ENCODE peak calls at places on chromosomes 6 and 20, in four cellular contexts. One of them, this sample, is unnamed. For H3K27me3, the result is how much of the 10 kb centered on the place peaks cover.

GRCh38 chr20:270517-270916 is 13.0 kb downstream of the DEFB132 start:
- DNase-seq in thoracic aorta: no peak
- DNase-seq in psoas muscle: no peak
- DNase-seq in neuronal stem cell: no peak
- DNase-seq in this sample: no peak

GRCh38 chr6:97850458-97851218 is 567.6 kb upstream of the MMS22L start:
- DNase-seq in thoracic aorta: no peak
- DNase-seq in psoas muscle: no peak
- DNase-seq in neuronal stem cell: peak
- DNase-seq in this sample: no peak

GRCh38 chr6:150730801-150731445 is 131.2 kb downstream of the PLEKHG1 start:
- DNase-seq in thoracic aorta: no peak
- DNase-seq in psoas muscle: no peak
- DNase-seq in neuronal stem cell: no peak
- DNase-seq in this sample: no peak

GRCh38 chr6:28643017-28643740 is 117.5 kb downstream of the GPX5 start:
- DNase-seq in thoracic aorta: no peak
- DNase-seq in psoas muscle: no peak
- DNase-seq in neuronal stem cell: no peak
- DNase-seq in this sample: no peak

GRCh38 chr6:37783831-37784584 is 35.5 kb upstream of the ZFAND3 start:
- DNase-seq in thoracic aorta: no peak
- DNase-seq in psoas muscle: peak
- DNase-seq in neuronal stem cell: no peak
- DNase-seq in this sample: peak

GRCh38 chr20:58982406-58983114 is 1.5 kb downstream of the NELFCD start:
- DNase-seq in thoracic aorta: no peak
- DNase-seq in psoas muscle: no peak
- DNase-seq in neuronal stem cell: no peak
- DNase-seq in this sample: no peak

GRCh38 chr20:24395151-24395550 is 74.3 kb upstream of the SYNDIG1 start:
- DNase-seq in thoracic aorta: no peak
- DNase-seq in psoas muscle: no peak
- DNase-seq in neuronal stem cell: no peak
- DNase-seq in this sample: no peak

GRCh38 chr6:167407239-167408064 is 82.6 kb downstream of the TTLL2 start:
- DNase-seq in thoracic aorta: no peak
- DNase-seq in psoas muscle: no peak
- DNase-seq in neuronal stem cell: no peak
- DNase-seq in this sample: no peak

GRCh38 chr20:63320616-63321147 is 27.7 kb downstream of the COL20A1 start:
- DNase-seq in thoracic aorta: no peak
- DNase-seq in psoas muscle: peak
- DNase-seq in neuronal stem cell: no peak
- DNase-seq in this sample: no peak

GRCh38 chr6:161249327-161249726 is 24.5 kb downstream of the AGPAT4 start:
- DNase-seq in thoracic aorta: no peak
- DNase-seq in psoas muscle: no peak
- DNase-seq in neuronal stem cell: no peak
- DNase-seq in this sample: no peak

GRCh38 chr6:71190809-71191208 is 97.8 kb upstream of the OGFRL1 start:
- DNase-seq in thoracic aorta: no peak
- DNase-seq in psoas muscle: no peak
- DNase-seq in neuronal stem cell: no peak
- DNase-seq in this sample: peak

GRCh38 chr6:16043171-16044142 is 85.4 kb upstream of the MYLIP start:
- DNase-seq in thoracic aorta: no peak
- DNase-seq in psoas muscle: no peak
- DNase-seq in neuronal stem cell: no peak
- DNase-seq in this sample: peak

GRCh38 chr6:65064844-65065243 is 642.2 kb downstream of the EYS start:
- DNase-seq in thoracic aorta: no peak
- DNase-seq in psoas muscle: no peak
- DNase-seq in neuronal stem cell: no peak
- DNase-seq in this sample: no peak

GRCh38 chr6:41548098-41548840 is 2.1 kb downstream of the FOXP4 start:
- DNase-seq in thoracic aorta: no peak
- DNase-seq in psoas muscle: no peak
- DNase-seq in neuronal stem cell: no peak
- DNase-seq in this sample: no peak

GRCh38 chr6:140708386-140708785 is 1333.9 kb upstream of the CITED2 start:
- DNase-seq in thoracic aorta: no peak
- DNase-seq in psoas muscle: no peak
- DNase-seq in neuronal stem cell: no peak
- DNase-seq in this sample: peak

GRCh38 chr6:165649152-165649551 is 13.9 kb downstream of the PDE10A start:
- DNase-seq in thoracic aorta: no peak
- DNase-seq in psoas muscle: no peak
- DNase-seq in neuronal stem cell: no peak
- DNase-seq in this sample: no peak

GRCh38 chr6:2876210-2877056 is 26.7 kb downstream of the SERPINB9 start:
- DNase-seq in thoracic aorta: no peak
- DNase-seq in psoas muscle: peak
- DNase-seq in neuronal stem cell: no peak
- DNase-seq in this sample: peak

GRCh38 chr6:25472314-25472713 is 179.7 kb upstream of the SCGN start:
- DNase-seq in thoracic aorta: no peak
- DNase-seq in psoas muscle: no peak
- DNase-seq in neuronal stem cell: no peak
- DNase-seq in this sample: peak

GRCh38 chr20:22807646-22808045 is 223.3 kb upstream of the FOXA2 start:
- DNase-seq in thoracic aorta: no peak
- DNase-seq in psoas muscle: no peak
- DNase-seq in neuronal stem cell: no peak
- DNase-seq in this sample: no peak

GRCh38 chr6:89941031-89941775 is 46.9 kb downstream of the GJA10 start:
- DNase-seq in thoracic aorta: no peak
- DNase-seq in psoas muscle: peak
- DNase-seq in neuronal stem cell: no peak
- DNase-seq in this sample: peak

DNA sequence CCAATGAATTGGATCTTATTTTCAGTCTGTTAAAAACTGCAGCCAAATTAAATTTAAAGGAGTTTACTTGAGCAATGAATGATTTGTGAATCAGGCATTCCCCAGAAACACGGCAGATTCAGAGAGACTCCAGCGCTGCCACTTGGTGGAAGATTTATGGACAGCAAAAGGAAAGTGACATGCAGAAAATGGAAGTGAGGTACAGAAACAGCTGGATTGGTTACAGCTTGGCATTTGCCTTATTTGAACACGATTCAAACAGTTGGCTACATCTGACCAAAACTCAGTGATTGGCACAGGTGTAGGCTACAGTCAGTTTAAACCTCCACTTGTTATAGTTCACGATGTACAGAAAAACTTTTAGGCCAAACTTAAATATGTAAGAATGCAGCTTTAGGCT is 257.6 kb upstream of the IMPG1 start:
- DNase-seq in thoracic aorta: no peak
- DNase-seq in psoas muscle: no peak
- DNase-seq in neuronal stem cell: no peak
- DNase-seq in this sample: no peak
- H3K27me3 ChIP-seq in thoracic aorta: under half
- H3K27me3 ChIP-seq in psoas muscle: under half
- H3K27me3 ChIP-seq in neuronal stem cell: under half
- H3K27me3 ChIP-seq in this sample: under half

GRCh38 chr6:108735310-108735990 is 112.8 kb upstream of the ARMC2 start:
- DNase-seq in thoracic aorta: no peak
- DNase-seq in psoas muscle: no peak
- DNase-seq in neuronal stem cell: no peak
- DNase-seq in this sample: no peak

GRCh38 chr6:108734336-108734922 is 113.8 kb upstream of the ARMC2 start:
- DNase-seq in thoracic aorta: no peak
- DNase-seq in psoas muscle: no peak
- DNase-seq in neuronal stem cell: no peak
- DNase-seq in this sample: no peak

GRCh38 chr6:108732101-108732870 is 115.9 kb upstream of the ARMC2 start:
- DNase-seq in thoracic aorta: no peak
- DNase-seq in psoas muscle: no peak
- DNase-seq in neuronal stem cell: no peak
- DNase-seq in this sample: no peak

GRCh38 chr6:108735991-108736345 is 112.3 kb upstream of the ARMC2 start:
- DNase-seq in thoracic aorta: no peak
- DNase-seq in psoas muscle: no peak
- DNase-seq in neuronal stem cell: no peak
- DNase-seq in this sample: no peak

GRCh38 chr6:108733706-108734105 is 114.5 kb upstream of the ARMC2 start:
- DNase-seq in thoracic aorta: no peak
- DNase-seq in psoas muscle: no peak
- DNase-seq in neuronal stem cell: no peak
- DNase-seq in this sample: no peak
- H3K27me3 ChIP-seq in thoracic aorta: under half
- H3K27me3 ChIP-seq in psoas muscle: under half
- H3K27me3 ChIP-seq in neuronal stem cell: under half
- H3K27me3 ChIP-seq in this sample: under half

DNA sequence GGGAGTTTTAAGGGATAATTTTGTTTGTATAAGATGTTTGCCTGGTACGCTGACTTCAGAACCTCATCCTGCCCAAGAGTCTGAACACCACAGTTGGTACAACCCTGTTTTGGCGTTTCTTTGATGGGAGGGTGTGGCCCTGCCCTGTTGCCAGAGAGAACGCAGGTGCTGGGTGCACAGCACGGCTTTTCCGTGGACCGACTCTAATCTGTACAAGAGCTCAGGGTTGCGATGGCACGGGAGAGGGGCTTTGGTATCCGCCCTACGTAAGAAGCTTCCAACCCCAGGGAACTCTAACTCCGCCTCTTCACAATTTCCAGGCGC is 1.3 kb downstream of the CYP24A1 start:
- DNase-seq in thoracic aorta: no peak
- DNase-seq in psoas muscle: no peak
- DNase-seq in neuronal stem cell: no peak
- DNase-seq in this sample: no peak
- H3K27me3 ChIP-seq in thoracic aorta: under half
- H3K27me3 ChIP-seq in psoas muscle: half or more
- H3K27me3 ChIP-seq in neuronal stem cell: half or more
- H3K27me3 ChIP-seq in this sample: half or more

GRCh38 chr6:346389-347030 is 45.0 kb upstream of the IRF4 start:
- DNase-seq in thoracic aorta: no peak
- DNase-seq in psoas muscle: no peak
- DNase-seq in neuronal stem cell: no peak
- DNase-seq in this sample: peak

GRCh38 chr6:345747-346388 is 45.7 kb upstream of the IRF4 start:
- DNase-seq in thoracic aorta: no peak
- DNase-seq in psoas muscle: no peak
- DNase-seq in neuronal stem cell: no peak
- DNase-seq in this sample: no peak

GRCh38 chr6:343226-343935 is 48.2 kb upstream of the IRF4 start:
- DNase-seq in thoracic aorta: no peak
- DNase-seq in psoas muscle: no peak
- DNase-seq in neuronal stem cell: no peak
- DNase-seq in this sample: no peak

GRCh38 chr6:343960-344815 is 47.4 kb upstream of the IRF4 start:
- DNase-seq in thoracic aorta: no peak
- DNase-seq in psoas muscle: no peak
- DNase-seq in neuronal stem cell: no peak
- DNase-seq in this sample: no peak

DNA sequence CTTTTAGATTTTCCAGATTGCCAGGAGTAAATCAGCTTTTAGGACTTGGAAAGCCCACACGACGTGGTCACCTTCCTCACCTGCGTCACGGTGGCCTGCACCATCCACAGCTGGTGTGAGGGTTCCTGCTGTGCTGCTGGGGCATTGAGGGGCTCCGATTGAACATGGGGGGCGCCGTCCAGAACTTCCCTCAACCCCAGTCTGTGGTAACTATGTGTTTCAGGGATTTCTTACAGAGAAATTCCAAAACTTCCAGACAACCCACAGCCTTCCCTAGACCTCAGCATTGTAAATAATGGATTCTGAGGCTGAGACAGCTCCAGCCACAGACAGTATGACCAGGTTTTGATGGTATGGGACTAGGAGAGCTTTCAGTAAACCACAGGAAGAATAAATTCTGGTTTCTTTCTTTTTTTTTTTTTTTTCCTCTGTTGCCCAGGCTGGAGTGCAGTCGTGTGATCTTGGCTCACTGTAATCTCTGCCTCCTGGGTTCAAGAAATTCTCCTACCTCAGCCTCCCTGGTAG is 46.7 kb upstream of the IRF4 start:
- DNase-seq in thoracic aorta: no peak
- DNase-seq in psoas muscle: no peak
- DNase-seq in neuronal stem cell: no peak
- DNase-seq in this sample: no peak
- H3K27me3 ChIP-seq in thoracic aorta: under half
- H3K27me3 ChIP-seq in psoas muscle: under half
- H3K27me3 ChIP-seq in neuronal stem cell: under half
- H3K27me3 ChIP-seq in this sample: under half

GRCh38 chr20:2086980-2087377 is 14.6 kb upstream of the STK35 start:
- DNase-seq in thoracic aorta: no peak
- DNase-seq in psoas muscle: no peak
- DNase-seq in neuronal stem cell: no peak
- DNase-seq in this sample: no peak

GRCh38 chr20:2088904-2089303 is 12.7 kb upstream of the STK35 start:
- DNase-seq in thoracic aorta: no peak
- DNase-seq in psoas muscle: no peak
- DNase-seq in neuronal stem cell: no peak
- DNase-seq in this sample: no peak

GRCh38 chr20:2080532-2081224 is 20.9 kb upstream of the STK35 start:
- DNase-seq in thoracic aorta: no peak
- DNase-seq in psoas muscle: no peak
- DNase-seq in neuronal stem cell: no peak
- DNase-seq in this sample: no peak

GRCh38 chr20:2086177-2086979 is 15.2 kb upstream of the STK35 start:
- DNase-seq in thoracic aorta: no peak
- DNase-seq in psoas muscle: no peak
- DNase-seq in neuronal stem cell: no peak
- DNase-seq in this sample: peak

DNA sequence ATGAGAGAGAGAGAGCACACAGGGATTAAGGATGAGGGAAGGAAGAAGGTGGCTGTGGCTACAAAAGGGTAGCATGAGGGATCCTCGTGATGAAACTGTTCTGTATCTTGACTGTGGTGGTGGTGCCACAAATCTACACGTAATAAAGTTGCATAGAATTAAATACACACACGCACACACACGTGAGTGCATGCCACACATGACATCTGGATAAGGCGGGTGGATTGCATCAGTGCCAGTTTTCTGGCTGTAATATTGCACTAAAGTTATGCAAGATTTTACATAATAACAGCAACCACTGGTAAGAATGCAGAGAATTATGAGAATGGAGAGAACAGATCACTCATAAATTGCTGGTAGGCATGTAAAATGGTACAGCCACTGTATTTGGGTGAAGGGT is 16.9 kb upstream of the STK35 start:
- DNase-seq in thoracic aorta: no peak
- DNase-seq in psoas muscle: no peak
- DNase-seq in neuronal stem cell: no peak
- DNase-seq in this sample: no peak
- H3K27me3 ChIP-seq in thoracic aorta: under half
- H3K27me3 ChIP-seq in psoas muscle: under half
- H3K27me3 ChIP-seq in neuronal stem cell: under half
- H3K27me3 ChIP-seq in this sample: half or more

GRCh38 chr6:136959471-136959891 is 37.4 kb downstream of the SLC35D3 start:
- DNase-seq in thoracic aorta: no peak
- DNase-seq in psoas muscle: no peak
- DNase-seq in neuronal stem cell: no peak
- DNase-seq in this sample: no peak
- H3K27me3 ChIP-seq in thoracic aorta: under half
- H3K27me3 ChIP-seq in psoas muscle: under half
- H3K27me3 ChIP-seq in neuronal stem cell: under half
- H3K27me3 ChIP-seq in this sample: under half

GRCh38 chr6:84773431-84774173 is 9.2 kb upstream of the TBX18 start:
- DNase-seq in thoracic aorta: no peak
- DNase-seq in psoas muscle: peak
- DNase-seq in neuronal stem cell: peak
- DNase-seq in this sample: peak
- H3K27me3 ChIP-seq in thoracic aorta: under half
- H3K27me3 ChIP-seq in psoas muscle: half or more
- H3K27me3 ChIP-seq in neuronal stem cell: half or more
- H3K27me3 ChIP-seq in this sample: half or more

This sample was measured in cardiac muscle cell.